ENCODE peak calls at places on chromosomes 4 and X, in ten cellular contexts. One of them, this sample, is unnamed.

GRCh38 chr4:139665690-139666529 is at the start of gene MGST2:
- DNase-seq in aorta: peak; percentile 80
- DNase-seq in amniotic stem cell: no peak
- DNase-seq in T-helper 2 cell: no peak
- DNase-seq in T-helper 22 cell: no peak
- DNase-seq in cerebellar cortex: peak; percentile 69
- DNase-seq in stimulated activated CD4-positive, alpha-beta T cell treated with anti-CD3 and anti-CD28 coated beads, TNF-alpha, amount 100 ng/mL, for 24 hours: no peak
- DNase-seq in D341Med: no peak
- DNase-seq in RPMI8226: peak; percentile 56
- DNase-seq in mesothelial cell of epicardium: peak; percentile 57
- DNase-seq in this sample: peak; percentile 73

GRCh38 chr4:159146454-159146853 is 43.6 kb downstream of the RAPGEF2 start:
- DNase-seq in aorta: no peak
- DNase-seq in amniotic stem cell: no peak
- DNase-seq in T-helper 2 cell: no peak
- DNase-seq in T-helper 22 cell: no peak
- DNase-seq in cerebellar cortex: no peak
- DNase-seq in stimulated activated CD4-positive, alpha-beta T cell treated with anti-CD3 and anti-CD28 coated beads, TNF-alpha, amount 100 ng/mL, for 24 hours: no peak
- DNase-seq in D341Med: no peak
- DNase-seq in RPMI8226: no peak
- DNase-seq in mesothelial cell of epicardium: no peak
- DNase-seq in this sample: no peak

GRCh38 chr4:1250527-1250812 is 1.5 kb upstream of the CTBP1 start:
- DNase-seq in aorta: peak; percentile 41
- DNase-seq in amniotic stem cell: no peak
- DNase-seq in T-helper 2 cell: no peak
- DNase-seq in T-helper 22 cell: no peak
- DNase-seq in cerebellar cortex: no peak
- DNase-seq in stimulated activated CD4-positive, alpha-beta T cell treated with anti-CD3 and anti-CD28 coated beads, TNF-alpha, amount 100 ng/mL, for 24 hours: no peak
- DNase-seq in D341Med: no peak
- DNase-seq in RPMI8226: no peak
- DNase-seq in mesothelial cell of epicardium: no peak
- DNase-seq in this sample: peak; percentile 66

GRCh38 chr4:121764702-121765367 is at the start of gene SMIM43:
- DNase-seq in aorta: peak; percentile 42
- DNase-seq in amniotic stem cell: no peak
- DNase-seq in T-helper 2 cell: no peak
- DNase-seq in T-helper 22 cell: no peak
- DNase-seq in cerebellar cortex: no peak
- DNase-seq in stimulated activated CD4-positive, alpha-beta T cell treated with anti-CD3 and anti-CD28 coated beads, TNF-alpha, amount 100 ng/mL, for 24 hours: no peak
- DNase-seq in D341Med: peak; percentile 79
- DNase-seq in RPMI8226: no peak
- DNase-seq in mesothelial cell of epicardium: peak; percentile 45
- DNase-seq in this sample: no peak

GRCh38 chr4:172344266-172344772 is 531.1 kb downstream of the GALNTL6 start:
- DNase-seq in aorta: no peak
- DNase-seq in amniotic stem cell: no peak
- DNase-seq in T-helper 2 cell: no peak
- DNase-seq in T-helper 22 cell: no peak
- DNase-seq in cerebellar cortex: no peak
- DNase-seq in stimulated activated CD4-positive, alpha-beta T cell treated with anti-CD3 and anti-CD28 coated beads, TNF-alpha, amount 100 ng/mL, for 24 hours: no peak
- DNase-seq in D341Med: peak; percentile 67
- DNase-seq in RPMI8226: no peak
- DNase-seq in mesothelial cell of epicardium: no peak
- DNase-seq in this sample: no peak

GRCh38 chrX:78119521-78120227 is 15.6 kb downstream of the PGK1 start:
- DNase-seq in aorta: no peak
- DNase-seq in amniotic stem cell: no peak
- DNase-seq in T-helper 2 cell: no peak
- DNase-seq in T-helper 22 cell: no peak
- DNase-seq in cerebellar cortex: peak; percentile 24
- DNase-seq in stimulated activated CD4-positive, alpha-beta T cell treated with anti-CD3 and anti-CD28 coated beads, TNF-alpha, amount 100 ng/mL, for 24 hours: no peak
- DNase-seq in D341Med: peak; percentile 13
- DNase-seq in RPMI8226: no peak
- DNase-seq in mesothelial cell of epicardium: no peak
- DNase-seq in this sample: no peak

GRCh38 chr4:44194365-44194764 is 254.2 kb downstream of the KCTD8 start:
- DNase-seq in aorta: no peak
- DNase-seq in amniotic stem cell: no peak
- DNase-seq in T-helper 2 cell: no peak
- DNase-seq in T-helper 22 cell: no peak
- DNase-seq in cerebellar cortex: no peak
- DNase-seq in stimulated activated CD4-positive, alpha-beta T cell treated with anti-CD3 and anti-CD28 coated beads, TNF-alpha, amount 100 ng/mL, for 24 hours: no peak
- DNase-seq in D341Med: no peak
- DNase-seq in RPMI8226: no peak
- DNase-seq in mesothelial cell of epicardium: no peak
- DNase-seq in this sample: no peak

GRCh38 chr4:14284578-14284977 is 657.1 kb upstream of the BOD1L1 start:
- DNase-seq in aorta: no peak
- DNase-seq in amniotic stem cell: no peak
- DNase-seq in T-helper 2 cell: no peak
- DNase-seq in T-helper 22 cell: no peak
- DNase-seq in cerebellar cortex: no peak
- DNase-seq in stimulated activated CD4-positive, alpha-beta T cell treated with anti-CD3 and anti-CD28 coated beads, TNF-alpha, amount 100 ng/mL, for 24 hours: no peak
- DNase-seq in D341Med: no peak
- DNase-seq in RPMI8226: no peak
- DNase-seq in mesothelial cell of epicardium: no peak
- DNase-seq in this sample: no peak

GRCh38 chrX:75623535-75623934 is 100.7 kb upstream of the ZDHHC15 start:
- DNase-seq in aorta: no peak
- DNase-seq in amniotic stem cell: no peak
- DNase-seq in T-helper 2 cell: no peak
- DNase-seq in T-helper 22 cell: no peak
- DNase-seq in cerebellar cortex: no peak
- DNase-seq in stimulated activated CD4-positive, alpha-beta T cell treated with anti-CD3 and anti-CD28 coated beads, TNF-alpha, amount 100 ng/mL, for 24 hours: no peak
- DNase-seq in D341Med: no peak
- DNase-seq in RPMI8226: no peak
- DNase-seq in mesothelial cell of epicardium: no peak
- DNase-seq in this sample: no peak

GRCh38 chr4:94690851-94691254 is 66.9 kb upstream of the BMPR1B start:
- DNase-seq in aorta: no peak
- DNase-seq in amniotic stem cell: no peak
- DNase-seq in T-helper 2 cell: no peak
- DNase-seq in T-helper 22 cell: no peak
- DNase-seq in cerebellar cortex: no peak
- DNase-seq in stimulated activated CD4-positive, alpha-beta T cell treated with anti-CD3 and anti-CD28 coated beads, TNF-alpha, amount 100 ng/mL, for 24 hours: no peak
- DNase-seq in D341Med: no peak
- DNase-seq in RPMI8226: no peak
- DNase-seq in mesothelial cell of epicardium: no peak
- DNase-seq in this sample: no peak

GRCh38 chr4:47075919-47076318 is 44.6 kb downstream of the GABRB1 start:
- DNase-seq in aorta: no peak
- DNase-seq in amniotic stem cell: no peak
- DNase-seq in T-helper 2 cell: no peak
- DNase-seq in T-helper 22 cell: no peak
- DNase-seq in cerebellar cortex: no peak
- DNase-seq in stimulated activated CD4-positive, alpha-beta T cell treated with anti-CD3 and anti-CD28 coated beads, TNF-alpha, amount 100 ng/mL, for 24 hours: no peak
- DNase-seq in D341Med: peak; percentile 37
- DNase-seq in RPMI8226: no peak
- DNase-seq in mesothelial cell of epicardium: no peak
- DNase-seq in this sample: no peak

GRCh38 chrX:129360175-129360574 is 163.1 kb downstream of the SMARCA1 start:
- DNase-seq in aorta: no peak
- DNase-seq in amniotic stem cell: no peak
- DNase-seq in T-helper 2 cell: no peak
- DNase-seq in T-helper 22 cell: no peak
- DNase-seq in cerebellar cortex: peak; percentile 27
- DNase-seq in stimulated activated CD4-positive, alpha-beta T cell treated with anti-CD3 and anti-CD28 coated beads, TNF-alpha, amount 100 ng/mL, for 24 hours: peak; percentile 2
- DNase-seq in D341Med: peak; percentile 51
- DNase-seq in RPMI8226: peak; percentile 79
- DNase-seq in mesothelial cell of epicardium: no peak
- DNase-seq in this sample: no peak

GRCh38 chr4:38904090-38904666 is 36.6 kb downstream of the FAM114A1 start:
- DNase-seq in aorta: no peak
- DNase-seq in amniotic stem cell: no peak
- DNase-seq in T-helper 2 cell: no peak
- DNase-seq in T-helper 22 cell: no peak
- DNase-seq in cerebellar cortex: no peak
- DNase-seq in stimulated activated CD4-positive, alpha-beta T cell treated with anti-CD3 and anti-CD28 coated beads, TNF-alpha, amount 100 ng/mL, for 24 hours: no peak
- DNase-seq in D341Med: no peak
- DNase-seq in RPMI8226: no peak
- DNase-seq in mesothelial cell of epicardium: no peak
- DNase-seq in this sample: no peak

GRCh38 chr4:118032691-118033090 is 1.6 kb upstream of the NDST3 start:
- DNase-seq in aorta: no peak
- DNase-seq in amniotic stem cell: no peak
- DNase-seq in T-helper 2 cell: no peak
- DNase-seq in T-helper 22 cell: no peak
- DNase-seq in cerebellar cortex: peak; percentile 69
- DNase-seq in stimulated activated CD4-positive, alpha-beta T cell treated with anti-CD3 and anti-CD28 coated beads, TNF-alpha, amount 100 ng/mL, for 24 hours: no peak
- DNase-seq in D341Med: peak; percentile 13
- DNase-seq in RPMI8226: no peak
- DNase-seq in mesothelial cell of epicardium: no peak
- DNase-seq in this sample: no peak

GRCh38 chrX:103640401-103641155 is 11.8 kb downstream of the TCEAL1 start:
- DNase-seq in aorta: no peak
- DNase-seq in amniotic stem cell: peak; percentile 3
- DNase-seq in T-helper 2 cell: no peak
- DNase-seq in T-helper 22 cell: no peak
- DNase-seq in cerebellar cortex: no peak
- DNase-seq in stimulated activated CD4-positive, alpha-beta T cell treated with anti-CD3 and anti-CD28 coated beads, TNF-alpha, amount 100 ng/mL, for 24 hours: no peak
- DNase-seq in D341Med: no peak
- DNase-seq in RPMI8226: no peak
- DNase-seq in mesothelial cell of epicardium: no peak
- DNase-seq in this sample: no peak

GRCh38 chr4:141081921-141082381 is 51.3 kb downstream of the RNF150 start:
- DNase-seq in aorta: no peak
- DNase-seq in amniotic stem cell: no peak
- DNase-seq in T-helper 2 cell: no peak
- DNase-seq in T-helper 22 cell: no peak
- DNase-seq in cerebellar cortex: peak; percentile 64
- DNase-seq in stimulated activated CD4-positive, alpha-beta T cell treated with anti-CD3 and anti-CD28 coated beads, TNF-alpha, amount 100 ng/mL, for 24 hours: no peak
- DNase-seq in D341Med: no peak
- DNase-seq in RPMI8226: no peak
- DNase-seq in mesothelial cell of epicardium: no peak
- DNase-seq in this sample: no peak

GRCh38 chr4:1987296-1987695 is 21.5 kb downstream of the NELFA start:
- DNase-seq in aorta: no peak
- DNase-seq in amniotic stem cell: no peak
- DNase-seq in T-helper 2 cell: no peak
- DNase-seq in T-helper 22 cell: no peak
- DNase-seq in cerebellar cortex: no peak
- DNase-seq in stimulated activated CD4-positive, alpha-beta T cell treated with anti-CD3 and anti-CD28 coated beads, TNF-alpha, amount 100 ng/mL, for 24 hours: no peak
- DNase-seq in D341Med: no peak
- DNase-seq in RPMI8226: no peak
- DNase-seq in mesothelial cell of epicardium: no peak
- DNase-seq in this sample: peak; percentile 64

GRCh38 chr4:186689476-186689875 is 34.2 kb downstream of the FAT1 start:
- DNase-seq in aorta: no peak
- DNase-seq in amniotic stem cell: no peak
- DNase-seq in T-helper 2 cell: no peak
- DNase-seq in T-helper 22 cell: no peak
- DNase-seq in cerebellar cortex: no peak
- DNase-seq in stimulated activated CD4-positive, alpha-beta T cell treated with anti-CD3 and anti-CD28 coated beads, TNF-alpha, amount 100 ng/mL, for 24 hours: no peak
- DNase-seq in D341Med: no peak
- DNase-seq in RPMI8226: no peak
- DNase-seq in mesothelial cell of epicardium: no peak
- DNase-seq in this sample: no peak

GRCh38 chr4:115110191-115111166 is 2.9 kb downstream of the NDST4 start:
- DNase-seq in aorta: no peak
- DNase-seq in amniotic stem cell: no peak
- DNase-seq in T-helper 2 cell: no peak
- DNase-seq in T-helper 22 cell: no peak
- DNase-seq in cerebellar cortex: no peak
- DNase-seq in stimulated activated CD4-positive, alpha-beta T cell treated with anti-CD3 and anti-CD28 coated beads, TNF-alpha, amount 100 ng/mL, for 24 hours: no peak
- DNase-seq in D341Med: peak; percentile 21
- DNase-seq in RPMI8226: no peak
- DNase-seq in mesothelial cell of epicardium: no peak
- DNase-seq in this sample: no peak

GRCh38 chrX:71621644-71622346 is 3.5 kb upstream of the CXCR3 start:
- DNase-seq in aorta: no peak
- DNase-seq in amniotic stem cell: no peak
- DNase-seq in T-helper 2 cell: no peak
- DNase-seq in T-helper 22 cell: no peak
- DNase-seq in cerebellar cortex: no peak
- DNase-seq in stimulated activated CD4-positive, alpha-beta T cell treated with anti-CD3 and anti-CD28 coated beads, TNF-alpha, amount 100 ng/mL, for 24 hours: no peak
- DNase-seq in D341Med: no peak
- DNase-seq in RPMI8226: no peak
- DNase-seq in mesothelial cell of epicardium: no peak
- DNase-seq in this sample: no peak

GRCh38 chr4:88341227-88342192 is 37.1 kb upstream of the HERC6 start:
- DNase-seq in aorta: no peak
- DNase-seq in amniotic stem cell: peak; percentile 27
- DNase-seq in T-helper 2 cell: no peak
- DNase-seq in T-helper 22 cell: no peak
- DNase-seq in cerebellar cortex: no peak
- DNase-seq in stimulated activated CD4-positive, alpha-beta T cell treated with anti-CD3 and anti-CD28 coated beads, TNF-alpha, amount 100 ng/mL, for 24 hours: no peak
- DNase-seq in D341Med: no peak
- DNase-seq in RPMI8226: no peak
- DNase-seq in mesothelial cell of epicardium: no peak
- DNase-seq in this sample: no peak

GRCh38 chr4:159107203-159107921 is 4.5 kb downstream of the RAPGEF2 start:
- DNase-seq in aorta: no peak
- DNase-seq in amniotic stem cell: no peak
- DNase-seq in T-helper 2 cell: no peak
- DNase-seq in T-helper 22 cell: no peak
- DNase-seq in cerebellar cortex: no peak
- DNase-seq in stimulated activated CD4-positive, alpha-beta T cell treated with anti-CD3 and anti-CD28 coated beads, TNF-alpha, amount 100 ng/mL, for 24 hours: no peak
- DNase-seq in D341Med: no peak
- DNase-seq in RPMI8226: no peak
- DNase-seq in mesothelial cell of epicardium: no peak
- DNase-seq in this sample: no peak

GRCh38 chr4:7719354-7720174 is 220.1 kb downstream of the AFAP1 start:
- DNase-seq in aorta: peak; percentile 75
- DNase-seq in amniotic stem cell: no peak
- DNase-seq in T-helper 2 cell: peak; percentile 40
- DNase-seq in T-helper 22 cell: no peak
- DNase-seq in cerebellar cortex: peak; percentile 42
- DNase-seq in stimulated activated CD4-positive, alpha-beta T cell treated with anti-CD3 and anti-CD28 coated beads, TNF-alpha, amount 100 ng/mL, for 24 hours: peak; percentile 41
- DNase-seq in D341Med: peak; percentile 94
- DNase-seq in RPMI8226: peak; percentile 50
- DNase-seq in mesothelial cell of epicardium: peak; percentile 92
- DNase-seq in this sample: peak; percentile 89

GRCh38 chrX:38939067-38939466 is 137.8 kb downstream of the MID1IP1 start:
- DNase-seq in aorta: no peak
- DNase-seq in amniotic stem cell: no peak
- DNase-seq in T-helper 2 cell: no peak
- DNase-seq in T-helper 22 cell: no peak
- DNase-seq in cerebellar cortex: no peak
- DNase-seq in stimulated activated CD4-positive, alpha-beta T cell treated with anti-CD3 and anti-CD28 coated beads, TNF-alpha, amount 100 ng/mL, for 24 hours: no peak
- DNase-seq in D341Med: no peak
- DNase-seq in RPMI8226: no peak
- DNase-seq in mesothelial cell of epicardium: no peak
- DNase-seq in this sample: no peak

GRCh38 chrX:16208601-16209000 is 41.3 kb downstream of the MAGEB17 start:
- DNase-seq in aorta: no peak
- DNase-seq in amniotic stem cell: no peak
- DNase-seq in T-helper 2 cell: no peak
- DNase-seq in T-helper 22 cell: no peak
- DNase-seq in cerebellar cortex: no peak
- DNase-seq in stimulated activated CD4-positive, alpha-beta T cell treated with anti-CD3 and anti-CD28 coated beads, TNF-alpha, amount 100 ng/mL, for 24 hours: no peak
- DNase-seq in D341Med: no peak
- DNase-seq in RPMI8226: no peak
- DNase-seq in mesothelial cell of epicardium: no peak
- DNase-seq in this sample: no peak

GRCh38 chr4:80732010-80732409 is 298.5 kb upstream of the BMP3 start:
- DNase-seq in aorta: no peak
- DNase-seq in amniotic stem cell: no peak
- DNase-seq in T-helper 2 cell: no peak
- DNase-seq in T-helper 22 cell: no peak
- DNase-seq in cerebellar cortex: no peak
- DNase-seq in stimulated activated CD4-positive, alpha-beta T cell treated with anti-CD3 and anti-CD28 coated beads, TNF-alpha, amount 100 ng/mL, for 24 hours: no peak
- DNase-seq in D341Med: no peak
- DNase-seq in RPMI8226: no peak
- DNase-seq in mesothelial cell of epicardium: no peak
- DNase-seq in this sample: no peak

GRCh38 chr4:38673109-38673978 is 9.3 kb downstream of the KLF3 start:
- DNase-seq in aorta: peak; percentile 65
- DNase-seq in amniotic stem cell: no peak
- DNase-seq in T-helper 2 cell: no peak
- DNase-seq in T-helper 22 cell: no peak
- DNase-seq in cerebellar cortex: peak; percentile 41
- DNase-seq in stimulated activated CD4-positive, alpha-beta T cell treated with anti-CD3 and anti-CD28 coated beads, TNF-alpha, amount 100 ng/mL, for 24 hours: no peak
- DNase-seq in D341Med: no peak
- DNase-seq in RPMI8226: no peak
- DNase-seq in mesothelial cell of epicardium: no peak
- DNase-seq in this sample: no peak

GRCh38 chrX:68732906-68733493 is 85.5 kb downstream of the STARD8 start:
- DNase-seq in aorta: peak; percentile 73
- DNase-seq in amniotic stem cell: no peak
- DNase-seq in T-helper 2 cell: peak; percentile 48
- DNase-seq in T-helper 22 cell: peak; percentile 19
- DNase-seq in cerebellar cortex: peak; percentile 22
- DNase-seq in stimulated activated CD4-positive, alpha-beta T cell treated with anti-CD3 and anti-CD28 coated beads, TNF-alpha, amount 100 ng/mL, for 24 hours: peak; percentile 2
- DNase-seq in D341Med: peak; percentile 58
- DNase-seq in RPMI8226: peak; percentile 70
- DNase-seq in mesothelial cell of epicardium: no peak
- DNase-seq in this sample: no peak

This sample was measured in type B pancreatic cell.